ENCODE peak calls at places on chromosomes 11 and 22, in six cellular contexts. One of them, this sample, is unnamed.
A peak's percentile ranks its signal among the peaks of the same experiment; 100 is the strongest.

GRCh38 chr22:24141586-24141985 is 39.7 kb upstream of the SUSD2 start:
- DNase-seq in AG04449: no peak
- DNase-seq in HTR-8/SVneo: no peak
- DNase-seq in IMR-90: peak; percentile 63
- DNase-seq in HEK293T: no peak
- DNase-seq in HFF-Myc: no peak
- DNase-seq in this sample: no peak

GRCh38 chr11:93843906-93844305 is 6.5 kb downstream of the VSTM5 start:
- DNase-seq in AG04449: no peak
- DNase-seq in HTR-8/SVneo: no peak
- DNase-seq in IMR-90: peak; percentile 27
- DNase-seq in HEK293T: no peak
- DNase-seq in HFF-Myc: no peak
- DNase-seq in this sample: no peak

GRCh38 chr11:28241760-28242159 is 133.6 kb downstream of the METTL15 start:
- DNase-seq in AG04449: no peak
- DNase-seq in HTR-8/SVneo: no peak
- DNase-seq in IMR-90: no peak
- DNase-seq in HEK293T: no peak
- DNase-seq in HFF-Myc: no peak
- DNase-seq in this sample: no peak

GRCh38 chr22:47458348-47458747 is 695.9 kb downstream of the TBC1D22A start:
- DNase-seq in AG04449: no peak
- DNase-seq in HTR-8/SVneo: no peak
- DNase-seq in IMR-90: no peak
- DNase-seq in HEK293T: no peak
- DNase-seq in HFF-Myc: no peak
- DNase-seq in this sample: no peak

GRCh38 chr22:46827072-46827780 is 64.8 kb downstream of the TBC1D22A start:
- DNase-seq in AG04449: no peak
- DNase-seq in HTR-8/SVneo: no peak
- DNase-seq in IMR-90: no peak
- DNase-seq in HEK293T: no peak
- DNase-seq in HFF-Myc: no peak
- DNase-seq in this sample: no peak

GRCh38 chr11:72423840-72424239 is 10.5 kb downstream of the CLPB start:
- DNase-seq in AG04449: no peak
- DNase-seq in HTR-8/SVneo: no peak
- DNase-seq in IMR-90: no peak
- DNase-seq in HEK293T: no peak
- DNase-seq in HFF-Myc: no peak
- DNase-seq in this sample: no peak

GRCh38 chr11:125233116-125233515 is 68.6 kb downstream of the PKNOX2 start:
- DNase-seq in AG04449: no peak
- DNase-seq in HTR-8/SVneo: no peak
- DNase-seq in IMR-90: no peak
- DNase-seq in HEK293T: no peak
- DNase-seq in HFF-Myc: no peak
- DNase-seq in this sample: no peak

GRCh38 chr11:133955091-133955846 is 1.5 kb downstream of the IGSF9B start:
- DNase-seq in AG04449: no peak
- DNase-seq in HTR-8/SVneo: no peak
- DNase-seq in IMR-90: no peak
- DNase-seq in HEK293T: no peak
- DNase-seq in HFF-Myc: no peak
- DNase-seq in this sample: no peak

GRCh38 chr11:76598426-76598839 is 72.1 kb downstream of the LRRC32 start:
- DNase-seq in AG04449: no peak
- DNase-seq in HTR-8/SVneo: peak; percentile 56
- DNase-seq in IMR-90: peak; percentile 56
- DNase-seq in HEK293T: peak; percentile 50
- DNase-seq in HFF-Myc: no peak
- DNase-seq in this sample: peak; percentile 57